ENCODE peak calls at places on chromosomes 4 and X, in ten cellular contexts. One of them, this sample, is unnamed.

GRCh38 chr4:39394706-39395105 is 12.0 kb upstream of the KLB start:
- DNase-seq in activated CD4-positive, alpha-beta T cell treated with anti-CD3 and anti-CD28 coated beads, Interleukin-2, amount 10 ng/mL, durations not matched to agents 7 days and 5 days: no peak
- DNase-seq in foreskin melanocyte: no peak
- DNase-seq in naive thymus-derived CD8-positive, alpha-beta T cell: no peak
- DNase-seq in effector memory CD4-positive, alpha-beta T cell: no peak
- DNase-seq in Right ventricle myocardium superior: no peak
- DNase-seq in left ventricle myocardium inferior: no peak
- DNase-seq in dorsolateral prefrontal cortex: no peak
- DNase-seq in HTR-8/SVneo: no peak
- DNase-seq in GM06990: no peak
- DNase-seq in this sample: no peak

GRCh38 chr4:118279328-118279727 is 73.5 kb downstream of the PRSS12 start:
- DNase-seq in Right ventricle myocardium superior: no peak
- DNase-seq in effector memory CD4-positive, alpha-beta T cell: no peak
- DNase-seq in left ventricle myocardium inferior: no peak
- DNase-seq in activated CD4-positive, alpha-beta T cell treated with anti-CD3 and anti-CD28 coated beads, Interleukin-2, amount 10 ng/mL, durations not matched to agents 7 days and 5 days: no peak
- DNase-seq in naive thymus-derived CD8-positive, alpha-beta T cell: peak
- DNase-seq in foreskin melanocyte: no peak
- DNase-seq in dorsolateral prefrontal cortex: no peak
- DNase-seq in HTR-8/SVneo: no peak
- DNase-seq in GM06990: no peak
- DNase-seq in this sample: no peak

GRCh38 chrX:47831788-47832187 is 4.9 kb upstream of the ZNF81 start:
- DNase-seq in HTR-8/SVneo: peak
- DNase-seq in GM06990: peak
- DNase-seq in foreskin melanocyte: no peak
- DNase-seq in effector memory CD4-positive, alpha-beta T cell: peak
- DNase-seq in dorsolateral prefrontal cortex: no peak
- DNase-seq in naive thymus-derived CD8-positive, alpha-beta T cell: peak
- DNase-seq in left ventricle myocardium inferior: peak
- DNase-seq in Right ventricle myocardium superior: peak
- DNase-seq in activated CD4-positive, alpha-beta T cell treated with anti-CD3 and anti-CD28 coated beads, Interleukin-2, amount 10 ng/mL, durations not matched to agents 7 days and 5 days: peak
- DNase-seq in this sample: no peak

GRCh38 chrX:154655786-154656185 is 2.4 kb upstream of the CTAG2 start:
- DNase-seq in dorsolateral prefrontal cortex: no peak
- DNase-seq in activated CD4-positive, alpha-beta T cell treated with anti-CD3 and anti-CD28 coated beads, Interleukin-2, amount 10 ng/mL, durations not matched to agents 7 days and 5 days: no peak
- DNase-seq in effector memory CD4-positive, alpha-beta T cell: no peak
- DNase-seq in foreskin melanocyte: no peak
- DNase-seq in left ventricle myocardium inferior: no peak
- DNase-seq in HTR-8/SVneo: no peak
- DNase-seq in naive thymus-derived CD8-positive, alpha-beta T cell: no peak
- DNase-seq in Right ventricle myocardium superior: no peak
- DNase-seq in GM06990: no peak
- DNase-seq in this sample: no peak

GRCh38 chrX:69154051-69154450 is 11.2 kb downstream of the PJA1 start:
- DNase-seq in effector memory CD4-positive, alpha-beta T cell: no peak
- DNase-seq in left ventricle myocardium inferior: no peak
- DNase-seq in HTR-8/SVneo: no peak
- DNase-seq in activated CD4-positive, alpha-beta T cell treated with anti-CD3 and anti-CD28 coated beads, Interleukin-2, amount 10 ng/mL, durations not matched to agents 7 days and 5 days: no peak
- DNase-seq in dorsolateral prefrontal cortex: no peak
- DNase-seq in GM06990: no peak
- DNase-seq in naive thymus-derived CD8-positive, alpha-beta T cell: no peak
- DNase-seq in foreskin melanocyte: no peak
- DNase-seq in Right ventricle myocardium superior: no peak
- DNase-seq in this sample: no peak

GRCh38 chr4:88179261-88179660 is 20.8 kb upstream of the ABCG2 start:
- DNase-seq in effector memory CD4-positive, alpha-beta T cell: no peak
- DNase-seq in HTR-8/SVneo: no peak
- DNase-seq in dorsolateral prefrontal cortex: no peak
- DNase-seq in foreskin melanocyte: no peak
- DNase-seq in Right ventricle myocardium superior: no peak
- DNase-seq in naive thymus-derived CD8-positive, alpha-beta T cell: no peak
- DNase-seq in activated CD4-positive, alpha-beta T cell treated with anti-CD3 and anti-CD28 coated beads, Interleukin-2, amount 10 ng/mL, durations not matched to agents 7 days and 5 days: no peak
- DNase-seq in GM06990: no peak
- DNase-seq in left ventricle myocardium inferior: no peak
- DNase-seq in this sample: no peak

GRCh38 chrX:35380808-35381700 is 417.1 kb upstream of the MAGEB16 start:
- DNase-seq in HTR-8/SVneo: no peak
- DNase-seq in effector memory CD4-positive, alpha-beta T cell: no peak
- DNase-seq in dorsolateral prefrontal cortex: no peak
- DNase-seq in naive thymus-derived CD8-positive, alpha-beta T cell: no peak
- DNase-seq in left ventricle myocardium inferior: no peak
- DNase-seq in Right ventricle myocardium superior: no peak
- DNase-seq in foreskin melanocyte: peak
- DNase-seq in GM06990: no peak
- DNase-seq in activated CD4-positive, alpha-beta T cell treated with anti-CD3 and anti-CD28 coated beads, Interleukin-2, amount 10 ng/mL, durations not matched to agents 7 days and 5 days: no peak
- DNase-seq in this sample: no peak

GRCh38 chr4:116358633-116359222 is 726.6 kb downstream of the TRAM1L1 start:
- DNase-seq in dorsolateral prefrontal cortex: no peak
- DNase-seq in naive thymus-derived CD8-positive, alpha-beta T cell: no peak
- DNase-seq in GM06990: peak
- DNase-seq in activated CD4-positive, alpha-beta T cell treated with anti-CD3 and anti-CD28 coated beads, Interleukin-2, amount 10 ng/mL, durations not matched to agents 7 days and 5 days: peak
- DNase-seq in Right ventricle myocardium superior: no peak
- DNase-seq in effector memory CD4-positive, alpha-beta T cell: no peak
- DNase-seq in HTR-8/SVneo: peak
- DNase-seq in left ventricle myocardium inferior: no peak
- DNase-seq in foreskin melanocyte: peak
- DNase-seq in this sample: peak

GRCh38 chr4:3571921-3572320 is 39.7 kb upstream of the LRPAP1 start:
- DNase-seq in activated CD4-positive, alpha-beta T cell treated with anti-CD3 and anti-CD28 coated beads, Interleukin-2, amount 10 ng/mL, durations not matched to agents 7 days and 5 days: no peak
- DNase-seq in effector memory CD4-positive, alpha-beta T cell: no peak
- DNase-seq in naive thymus-derived CD8-positive, alpha-beta T cell: no peak
- DNase-seq in HTR-8/SVneo: no peak
- DNase-seq in GM06990: no peak
- DNase-seq in left ventricle myocardium inferior: no peak
- DNase-seq in Right ventricle myocardium superior: no peak
- DNase-seq in dorsolateral prefrontal cortex: no peak
- DNase-seq in foreskin melanocyte: no peak
- DNase-seq in this sample: no peak

GRCh38 chr4:29131304-29131703 is 1588.9 kb upstream of the PCDH7 start:
- DNase-seq in GM06990: no peak
- DNase-seq in effector memory CD4-positive, alpha-beta T cell: no peak
- DNase-seq in activated CD4-positive, alpha-beta T cell treated with anti-CD3 and anti-CD28 coated beads, Interleukin-2, amount 10 ng/mL, durations not matched to agents 7 days and 5 days: no peak
- DNase-seq in HTR-8/SVneo: no peak
- DNase-seq in foreskin melanocyte: no peak
- DNase-seq in naive thymus-derived CD8-positive, alpha-beta T cell: no peak
- DNase-seq in left ventricle myocardium inferior: no peak
- DNase-seq in Right ventricle myocardium superior: no peak
- DNase-seq in dorsolateral prefrontal cortex: no peak
- DNase-seq in this sample: no peak

GRCh38 chr4:139849219-139849618 is 183.6 kb downstream of the MGST2 start:
- DNase-seq in activated CD4-positive, alpha-beta T cell treated with anti-CD3 and anti-CD28 coated beads, Interleukin-2, amount 10 ng/mL, durations not matched to agents 7 days and 5 days: no peak
- DNase-seq in effector memory CD4-positive, alpha-beta T cell: no peak
- DNase-seq in foreskin melanocyte: no peak
- DNase-seq in GM06990: no peak
- DNase-seq in dorsolateral prefrontal cortex: no peak
- DNase-seq in naive thymus-derived CD8-positive, alpha-beta T cell: no peak
- DNase-seq in Right ventricle myocardium superior: no peak
- DNase-seq in left ventricle myocardium inferior: no peak
- DNase-seq in HTR-8/SVneo: no peak
- DNase-seq in this sample: no peak